ENCODE peak calls at places on chromosomes 16 and 17, in seven cellular contexts. W, U, V, R, D, B and Q are unnamed samples.

GRCh38 chr17:54968954-54969400 is 412 bp downstream of the STXBP4 start:
- DNase-seq in B (peak; percentile 11), V (no peak), D (peak; percentile 50), R (peak; percentile 34), U (no peak), W (no peak), Q (no peak)

GRCh38 chr17:51739245-51739886 is 419.1 kb downstream of the CA10 start:
- DNase-seq in B (no peak), W (no peak), U (no peak), V (no peak), D (no peak), R (no peak), Q (no peak)

GRCh38 chr17:56690441-56691291 is 97.2 kb downstream of the NOG start:
- DNase-seq in D (no peak), B (no peak), W (no peak), V (no peak), R (no peak), U (no peak), Q (no peak)

GRCh38 chr17:73155410-73156165 is 9.2 kb upstream of the SSTR2 start:
- DNase-seq in D (no peak), W (no peak), R (no peak), V (no peak), U (no peak), B (no peak), Q (no peak)

GRCh38 chr16:81238296-81239011 is at the start of gene BCO1:
- DNase-seq in W (no peak), D (peak; percentile 66), U (peak; percentile 56), B (no peak), V (peak; percentile 35), R (no peak), Q (peak; percentile 8)

GRCh38 chr17:12107905-12108304 is 87.2 kb downstream of the MAP2K4 start:
- DNase-seq in D (peak; percentile 56), R (no peak), B (no peak), V (no peak), W (no peak), U (no peak), Q (no peak)

GRCh38 chr16:58020628-58021521 is 4.7 kb upstream of the MMP15 start:
- DNase-seq in B (no peak), U (peak; percentile 74), R (peak; percentile 39), V (peak; percentile 67), D (peak; percentile 43), W (peak; percentile 69), Q (no peak)

GRCh38 chr17:29593546-29594440 is 861 bp downstream of the ANKRD13B start:
- DNase-seq in V (no peak), B (no peak), R (no peak), D (peak; percentile 24), W (peak; percentile 27), U (no peak), Q (no peak)

GRCh38 chr16:87953308-87954208 is 2.3 kb downstream of the BANP start:
- DNase-seq in W (no peak), R (no peak), D (no peak), B (no peak), V (no peak), U (no peak), Q (no peak)

GRCh38 chr16:66660422-66661209 is 35.9 kb downstream of the CMTM4 start:
- DNase-seq in U (peak; percentile 46), V (peak; percentile 72), R (peak; percentile 74), B (no peak), W (peak; percentile 71), D (peak; percentile 84), Q (peak; percentile 76)

GRCh38 chr17:45149669-45150603 is 1.7 kb downstream of the HEXIM1 start:
- DNase-seq in V (peak; percentile 35), B (no peak), W (peak; percentile 75), D (peak; percentile 51), R (peak; percentile 67), U (peak; percentile 65), Q (no peak)

GRCh38 chr16:2586241-2586640 is 48.4 kb downstream of the PDPK1 start:
- DNase-seq in B (no peak), U (no peak), D (no peak), R (no peak), V (no peak), W (no peak), Q (no peak)

GRCh38 chr17:48754500-48755261 is 26.1 kb upstream of the HOXB13 start:
- DNase-seq in D (no peak), R (no peak), B (no peak), V (no peak), W (no peak), U (no peak), Q (no peak)

GRCh38 chr16:66844009-66844341 is 239 bp upstream of the CA7 start:
- DNase-seq in D (no peak), U (no peak), B (no peak), V (no peak), R (no peak), W (no peak), Q (no peak)

GRCh38 chr17:7284911-7285310 is 3.4 kb downstream of the SLC2A4 start:
- DNase-seq in D (no peak), U (no peak), V (no peak), R (peak; percentile 28), B (no peak), W (no peak), Q (no peak)

GRCh38 chr16:19559242-19559910 is 3.9 kb downstream of the VPS35L start:
- DNase-seq in D (peak; percentile 69), V (peak; percentile 35), U (no peak), R (no peak), B (no peak), W (no peak), Q (peak; percentile 28)

GRCh38 chr16:19555186-19555937 is at the start of gene VPS35L:
- DNase-seq in W (peak; percentile 98), B (peak; percentile 79), V (peak; percentile 98), U (peak; percentile 97), D (peak; percentile 99), R (peak; percentile 98), Q (peak; percentile 89)

GRCh38 chr16:19560078-19560477 is 4.6 kb downstream of the VPS35L start:
- DNase-seq in B (no peak), V (no peak), D (no peak), U (no peak), W (no peak), R (no peak), Q (no peak)

DNA sequence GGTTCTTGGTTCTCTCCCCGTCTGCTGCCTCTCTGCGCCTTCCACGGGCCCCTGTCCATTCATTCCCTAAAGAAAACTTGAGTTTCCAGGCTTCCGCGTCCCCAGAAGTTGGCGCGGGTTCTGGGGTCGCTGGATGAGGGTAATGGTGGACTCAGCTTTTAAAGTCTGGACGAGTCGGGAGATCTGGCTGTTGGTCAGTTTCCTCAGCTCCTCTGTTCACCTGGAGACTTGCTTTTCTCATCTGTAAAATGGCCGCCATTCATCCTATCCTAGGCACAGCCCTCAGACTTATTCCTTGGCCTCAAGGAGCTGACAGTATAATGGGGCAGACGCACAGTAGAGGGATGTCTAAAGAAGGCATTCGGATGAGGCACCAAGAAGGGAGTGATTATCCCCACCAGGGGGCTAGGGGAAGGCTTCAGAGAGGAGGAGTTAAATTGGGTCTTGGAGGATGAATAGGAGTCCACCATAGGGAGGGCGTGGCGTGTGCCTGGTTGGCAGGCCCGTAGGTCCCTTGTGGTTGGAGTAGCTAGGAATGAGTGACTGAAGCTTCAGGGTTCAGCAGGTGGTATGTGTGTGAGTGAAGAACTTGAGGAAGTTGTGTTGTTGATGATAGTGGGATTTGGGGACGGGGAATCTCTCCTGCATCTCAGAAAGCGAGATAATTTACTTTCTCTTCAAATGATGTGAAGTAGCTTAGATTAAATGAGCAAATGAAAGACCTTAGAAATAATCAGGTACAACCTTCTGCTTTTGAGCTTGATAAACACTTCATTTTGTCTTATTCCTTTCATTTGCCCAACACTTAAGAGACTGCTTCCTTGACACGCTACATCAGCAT is 655 bp downstream of the VPS35L start:
- DNase-seq in D (peak; percentile 26), B (peak; percentile 22), W (no peak), R (no peak), U (no peak), V (peak; percentile 41), Q (no peak)
- TF ChIP-seq POLR2A in D (peak; percentile 9), B (no peak), W (no peak), R (no peak), U (no peak), V (no peak), Q (no peak)

GRCh38 chr16:74892574-74893461 is 92.1 kb downstream of the WDR59 start:
- DNase-seq in W (no peak), D (no peak), B (peak; percentile 34), R (no peak), V (no peak), U (no peak), Q (no peak)
- TF ChIP-seq POLR2A in W (no peak), D (no peak), B (peak; percentile 53), R (no peak), V (no peak), U (no peak), Q (no peak)

GRCh38 chr17:47275245-47275984 is 21.8 kb downstream of the ITGB3 start:
- DNase-seq in R (peak; percentile 82), W (peak; percentile 88), B (no peak), U (peak; percentile 66), D (peak; percentile 84), V (no peak), Q (no peak)

GRCh38 chr17:47277921-47278320 is 24.3 kb downstream of the ITGB3 start:
- DNase-seq in R (no peak), D (peak; percentile 65), B (no peak), V (no peak), W (no peak), U (no peak), Q (no peak)

GRCh38 chr17:47278561-47278960 is 24.9 kb downstream of the ITGB3 start:
- DNase-seq in R (no peak), D (no peak), U (no peak), W (no peak), B (no peak), V (no peak), Q (no peak)

GRCh38 chr17:47276444-47276843 is 22.8 kb downstream of the ITGB3 start:
- DNase-seq in R (no peak), B (no peak), V (no peak), U (no peak), D (no peak), W (no peak), Q (no peak)

DNA sequence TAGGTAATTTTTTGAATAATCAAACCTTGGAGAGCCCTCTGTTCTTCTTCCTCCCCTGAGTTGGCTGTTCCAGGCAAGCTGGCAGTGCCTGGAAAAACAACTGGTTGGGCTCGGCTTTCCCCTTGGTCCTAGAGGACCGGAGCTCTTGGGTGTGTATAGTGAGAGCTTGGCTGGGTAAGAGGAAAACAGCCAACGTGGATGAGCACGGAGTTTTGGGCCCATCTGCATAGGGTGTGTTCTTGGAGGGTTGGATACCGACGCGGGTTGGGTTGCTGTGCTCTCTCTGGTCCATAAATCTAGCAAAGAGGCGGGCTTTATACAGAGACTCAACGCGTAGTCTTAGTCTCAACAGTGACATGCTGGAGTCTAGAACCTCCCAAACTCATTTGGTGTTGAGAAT is 23.2 kb downstream of the ITGB3 start:
- DNase-seq in V (no peak), R (peak; percentile 76), W (peak; percentile 83), U (peak; percentile 64), B (no peak), D (peak; percentile 73), Q (no peak)
- TF ChIP-seq POLR2A in V (no peak), R (no peak), W (no peak), U (no peak), B (no peak), D (no peak), Q (no peak)

GRCh38 chr16:9885457-9885856 is 296.8 kb downstream of the GRIN2A start:
- DNase-seq in D (no peak), V (no peak), W (no peak), U (no peak), B (no peak), R (no peak), Q (no peak)

DNA sequence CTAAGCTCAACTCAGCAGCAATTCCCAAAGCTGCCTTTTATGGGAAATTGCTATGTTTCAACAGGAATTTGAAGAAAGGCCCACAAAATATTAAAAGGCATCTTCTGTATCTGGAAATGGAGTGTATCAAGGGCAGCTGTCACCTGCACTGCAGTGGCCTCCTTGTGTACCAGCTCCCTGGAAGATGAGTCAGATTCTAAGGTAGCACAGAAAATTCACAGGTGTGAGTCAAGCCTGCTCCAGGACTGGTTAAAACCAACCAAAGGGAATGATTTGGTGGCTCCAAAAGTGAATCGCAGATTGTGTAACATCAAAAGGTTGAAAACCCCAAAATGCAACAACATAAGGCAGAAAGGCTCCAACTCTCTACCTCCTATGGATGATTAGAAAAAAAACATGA is 296.4 kb downstream of the GRIN2A start:
- DNase-seq in U (no peak), R (no peak), D (no peak), W (no peak), B (no peak), V (no peak), Q (no peak)
- TF ChIP-seq POLR2A in U (no peak), R (no peak), D (no peak), W (no peak), B (no peak), V (no peak), Q (no peak)